ENCODE peak calls at places on chromosomes 6 and 20, in seven cellular contexts. N, V, K, F, D, E and G are unnamed samples. For H3K27me3, the result is how much of the 10 kb centered on the place peaks cover.

GRCh38 chr6:165573671-165574070 is 89.4 kb downstream of the PDE10A start:
- DNase-seq in N (no peak), V (no peak), K (peak), F (no peak), D (no peak), E (peak), G (peak)

GRCh38 chr20:610130-611046 is at the start of gene TCF15:
- DNase-seq in N (peak), V (no peak), K (peak), F (peak), D (no peak), E (peak), G (peak)

GRCh38 chr6:3348821-3349220 is 90.1 kb downstream of the PSMG4 start:
- DNase-seq in N (no peak), V (no peak), K (no peak), F (no peak), D (no peak), E (no peak), G (no peak)

GRCh38 chr6:34242252-34243130 is 5.8 kb downstream of the HMGA1 start:
- DNase-seq in N (peak), V (no peak), K (no peak), F (peak), D (peak), E (no peak), G (no peak)

GRCh38 chr20:23115823-23116222 is 29.7 kb upstream of the CD93 start:
- DNase-seq in N (no peak), V (no peak), K (no peak), F (no peak), D (peak), E (no peak), G (no peak)

GRCh38 chr6:43455034-43455747 is at the start of gene DLK2:
- DNase-seq in N (no peak), V (peak), K (peak), F (peak), D (no peak), E (no peak), G (no peak)

GRCh38 chr20:4546342-4546741 is 175.4 kb upstream of the PRND start:
- DNase-seq in N (no peak), V (no peak), K (no peak), F (no peak), D (no peak), E (no peak), G (peak)

GRCh38 chr6:37653933-37654565 is 43.6 kb downstream of the MDGA1 start:
- DNase-seq in N (peak), V (no peak), K (no peak), F (peak), D (no peak), E (no peak), G (peak)

GRCh38 chr6:55497694-55498093 is 81.3 kb downstream of the HMGCLL1 start:
- DNase-seq in N (no peak), V (no peak), K (no peak), F (no peak), D (no peak), E (no peak), G (no peak)

GRCh38 chr6:148251286-148251685 is 91.4 kb upstream of the SASH1 start:
- DNase-seq in N (no peak), V (no peak), K (peak), F (no peak), D (no peak), E (no peak), G (no peak)

GRCh38 chr20:4043801-4044200 is 28.4 kb upstream of the RNF24 start:
- DNase-seq in N (no peak), V (no peak), K (no peak), F (no peak), D (no peak), E (no peak), G (peak)

GRCh38 chr20:40691566-40692239 is 2.7 kb upstream of the MAFB start:
- DNase-seq in N (no peak), V (no peak), K (no peak), F (no peak), D (no peak), E (no peak), G (peak)

GRCh38 chr6:130202782-130203181 is 20.0 kb downstream of the SAMD3 start:
- DNase-seq in N (no peak), V (peak), K (peak), F (peak), D (no peak), E (no peak), G (peak)

GRCh38 chr20:34717230-34718095 is 13.3 kb downstream of the TP53INP2 start:
- DNase-seq in N (no peak), V (no peak), K (no peak), F (no peak), D (no peak), E (no peak), G (no peak)

GRCh38 chr6:46964716-46965519 is 43.2 kb upstream of the ADGRF5 start:
- DNase-seq in N (no peak), V (no peak), K (no peak), F (no peak), D (no peak), E (no peak), G (no peak)

GRCh38 chr6:7073810-7074525 is 33.8 kb upstream of the RREB1 start:
- DNase-seq in N (peak), V (peak), K (no peak), F (no peak), D (peak), E (no peak), G (no peak)

GRCh38 chr6:149761438-149761837 is 11.9 kb downstream of the PCMT1 start:
- DNase-seq in N (no peak), V (no peak), K (no peak), F (no peak), D (no peak), E (no peak), G (no peak)

GRCh38 chr6:106530502-106530901 is 98.8 kb downstream of the RTN4IP1 start:
- DNase-seq in N (no peak), V (no peak), K (no peak), F (no peak), D (no peak), E (no peak), G (no peak)

GRCh38 chr20:13648291-13648690 is 9.6 kb upstream of the TASP1 start:
- DNase-seq in N (no peak), V (no peak), K (no peak), F (no peak), D (no peak), E (no peak), G (no peak)

GRCh38 chr6:47057830-47058540 is 15.9 kb upstream of the ADGRF1 start:
- DNase-seq in N (no peak), V (no peak), K (no peak), F (no peak), D (no peak), E (no peak), G (no peak)

GRCh38 chr6:18380165-18380564 is 7.0 kb upstream of the RNF144B start:
- DNase-seq in N (no peak), V (no peak), K (no peak), F (no peak), D (no peak), E (no peak), G (no peak)

GRCh38 chr6:144055121-144055931 is 40.0 kb downstream of the SF3B5 start:
- DNase-seq in N (no peak), V (peak), K (no peak), F (no peak), D (no peak), E (no peak), G (no peak)

GRCh38 chr6:41677430-41678045 is 39.3 kb downstream of the MDFI start:
- DNase-seq in N (no peak), V (no peak), K (no peak), F (no peak), D (peak), E (no peak), G (peak)

GRCh38 chr6:158573542-158573931 is 13.6 kb downstream of the TMEM181 start:
- DNase-seq in N (no peak), V (no peak), K (no peak), F (no peak), D (no peak), E (no peak), G (no peak)
- TF ChIP-seq CTCF in N (no peak), V (no peak), K (no peak), F (no peak), D (no peak), E (no peak), G (peak)

GRCh38 chr20:32288225-32288849 is 10.9 kb downstream of the KIF3B start:
- DNase-seq in N (no peak), V (no peak), K (no peak), F (no peak), D (no peak), E (no peak), G (no peak)

GRCh38 chr20:32282461-32282860 is 5.0 kb downstream of the KIF3B start:
- DNase-seq in N (no peak), V (no peak), K (no peak), F (no peak), D (peak), E (peak), G (no peak)

GRCh38 chr20:32287231-32287638 is 9.8 kb downstream of the KIF3B start:
- DNase-seq in N (no peak), V (no peak), K (no peak), F (no peak), D (peak), E (no peak), G (no peak)

GRCh38 chr20:32285621-32286334 is 8.3 kb downstream of the KIF3B start:
- DNase-seq in N (no peak), V (peak), K (peak), F (peak), D (no peak), E (no peak), G (no peak)

DNA sequence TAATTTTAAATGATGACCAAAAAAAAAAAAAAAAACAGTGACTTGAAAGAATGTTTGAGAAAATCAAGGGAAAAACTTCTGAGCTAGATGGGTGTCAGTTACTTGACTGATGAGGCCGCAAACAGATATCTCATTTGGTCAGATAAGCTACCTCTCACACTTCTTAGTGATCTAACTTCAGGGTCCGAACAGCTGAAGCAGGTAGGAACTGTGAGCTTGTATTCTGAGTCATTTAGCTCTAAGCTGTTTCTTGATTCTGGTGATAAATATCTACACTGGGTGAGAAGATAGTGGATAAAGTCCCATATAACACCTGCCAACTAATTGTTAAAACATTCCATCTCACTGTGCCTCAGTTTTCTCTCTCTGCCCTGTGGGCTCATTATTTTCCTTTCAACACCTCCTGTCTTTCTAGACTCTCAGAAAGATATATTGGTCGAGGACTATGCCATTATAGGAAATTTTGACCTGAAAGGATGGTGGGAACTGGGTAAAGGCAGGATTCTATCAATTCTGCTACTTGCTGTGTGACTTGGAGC is 7.7 kb downstream of the KIF3B start:
- DNase-seq in N (no peak), V (no peak), K (no peak), F (no peak), D (no peak), E (no peak), G (no peak)
- H3K27ac ChIP-seq in N (no peak), V (no peak), K (no peak), F (no peak), D (no peak), E (no peak), G (no peak)

GRCh38 chr20:57501461-57502330 is 23.2 kb downstream of the CTCFL start:
- DNase-seq in N (peak), V (no peak), K (no peak), F (no peak), D (no peak), E (no peak), G (peak)
- H3K27me3 ChIP-seq in N (under half), V (under half), K (under half), F (under half), D (under half), E (under half), G (under half)

DNA sequence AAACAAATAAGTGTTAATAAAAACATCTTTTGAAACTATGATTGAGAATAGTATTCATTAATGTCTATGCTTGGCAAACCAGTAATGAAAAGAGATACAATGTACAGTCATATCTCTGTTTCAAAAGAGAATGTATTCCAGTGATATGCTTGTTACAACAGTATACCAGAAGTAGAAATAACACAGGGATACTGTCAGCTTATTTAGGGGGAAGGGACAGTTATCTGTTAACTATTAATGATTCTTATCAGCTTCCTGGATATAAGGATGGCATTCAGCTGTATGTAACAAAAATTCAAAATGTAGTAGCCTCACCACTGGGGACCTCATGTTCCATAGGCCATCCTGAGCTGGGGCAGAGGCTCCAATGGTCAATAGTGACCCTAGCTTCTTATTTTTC is 103.8 kb upstream of the TBX18 start:
- DNase-seq in N (no peak), V (no peak), K (no peak), F (no peak), D (no peak), E (no peak), G (no peak)
- TF ChIP-seq CTCF in N (no peak), V (no peak), K (no peak), F (no peak), D (no peak), E (no peak), G (no peak)

GRCh38 chr20:64080013-64080812 is at the start of gene OPRL1:
- DNase-seq in N (no peak), V (peak), K (no peak), F (no peak), D (no peak), E (peak), G (no peak)
- H3K27ac ChIP-seq in N (peak), V (peak), K (no peak), F (peak), D (peak), E (peak), G (no peak)

GRCh38 chr6:35368038-35368887 is 25.9 kb downstream of the PPARD start:
- DNase-seq in N (no peak), V (no peak), K (no peak), F (no peak), D (no peak), E (no peak), G (no peak)

GRCh38 chr6:35365599-35366596 is 23.5 kb downstream of the PPARD start:
- DNase-seq in N (no peak), V (no peak), K (no peak), F (no peak), D (no peak), E (no peak), G (no peak)

GRCh38 chr6:35370124-35370741 is 27.9 kb downstream of the PPARD start:
- DNase-seq in N (no peak), V (peak), K (no peak), F (no peak), D (peak), E (peak), G (no peak)

GRCh38 chr6:35370799-35371493 is 28.6 kb downstream of the PPARD start:
- DNase-seq in N (no peak), V (no peak), K (no peak), F (no peak), D (peak), E (no peak), G (no peak)

DNA sequence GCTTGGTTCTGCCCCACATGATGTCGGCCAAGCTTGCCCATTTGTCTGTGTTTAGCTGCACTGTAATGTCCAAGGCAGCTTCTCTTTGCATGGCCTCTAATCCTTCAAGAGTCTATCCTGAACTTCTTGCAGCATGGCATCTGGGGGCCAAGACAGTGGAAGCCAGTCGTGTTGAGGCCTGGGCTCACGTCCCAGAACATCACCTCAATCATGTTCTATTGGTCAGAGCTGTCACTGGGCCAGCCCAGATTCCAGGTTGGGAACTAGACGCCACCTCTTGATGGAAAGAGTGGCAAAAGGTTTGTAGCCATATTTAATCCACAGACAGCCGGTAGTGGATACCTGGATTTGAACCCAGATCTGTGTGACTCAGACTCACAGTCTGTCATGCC is 25.3 kb downstream of the PPARD start:
- DNase-seq in N (no peak), V (no peak), K (no peak), F (no peak), D (no peak), E (peak), G (no peak)
- H3K27me3 ChIP-seq in N (under half), V (under half), K (under half), F (under half), D (under half), E (under half), G (under half)

DNA sequence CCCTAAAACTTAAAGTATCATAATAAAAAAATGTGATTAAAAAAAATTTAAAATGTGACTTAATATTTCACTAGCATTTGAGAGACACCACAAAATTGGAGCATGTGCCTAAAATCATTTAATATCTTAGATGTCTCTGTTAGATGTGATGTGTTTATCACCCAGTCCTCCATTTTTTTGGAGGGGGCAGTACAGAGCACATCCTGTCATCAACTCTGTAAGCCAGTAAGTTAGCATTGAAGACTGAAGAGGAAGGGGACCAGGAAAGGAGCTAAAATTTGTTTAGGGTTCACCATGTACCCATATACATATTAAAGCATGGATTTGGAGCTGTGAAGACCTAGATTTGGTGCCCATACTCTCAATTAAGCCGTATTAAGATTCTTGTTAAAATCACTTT is 30.7 kb upstream of the ADIG start:
- DNase-seq in N (no peak), V (no peak), K (no peak), F (peak), D (no peak), E (no peak), G (no peak)
- TF ChIP-seq CTCF in N (no peak), V (no peak), K (no peak), F (no peak), D (no peak), E (no peak), G (peak)